ENCODE peak calls at places on chromosomes 11 and 22, in seven cellular contexts. K is fibroblast of mammary gland, J is A549, X is neural crest cell, W is cardiac fibroblast, L is suprapubic skin, P is hepatocyte. Z is an unnamed sample.

GRCh38 chr11:115903179-115903578 is 399.0 kb upstream of the CADM1 start:
- DNase-seq in K (no peak), J (no peak), X (no peak), W (no peak), L (no peak), P (no peak), Z (no peak)

GRCh38 chr11:34640050-34640971 is 19.4 kb downstream of the EHF start:
- DNase-seq in K (no peak), J (peak), X (no peak), W (no peak), L (no peak), P (peak), Z (no peak)

GRCh38 chr11:68525930-68526329 is 65.4 kb downstream of the PPP6R3 start:
- DNase-seq in K (peak), J (no peak), X (no peak), W (peak), L (no peak), P (no peak), Z (no peak)

GRCh38 chr11:130413383-130414106 is 14.9 kb downstream of the ADAMTS8 start:
- DNase-seq in K (peak), J (peak), X (no peak), W (peak), L (no peak), P (no peak), Z (no peak)

GRCh38 chr11:78038697-78039313 is 15.7 kb upstream of the KCTD14 start:
- DNase-seq in K (no peak), J (no peak), X (no peak), W (peak), L (no peak), P (no peak), Z (no peak)

GRCh38 chr11:65539401-65540289 is 14.8 kb downstream of the SCYL1 start:
- DNase-seq in K (no peak), J (no peak), X (peak), W (no peak), L (no peak), P (no peak), Z (no peak)

GRCh38 chr11:42175203-42175602 is 715.8 kb upstream of the LRRC4C start:
- DNase-seq in K (peak), J (no peak), X (no peak), W (peak), L (no peak), P (no peak), Z (no peak)

GRCh38 chr11:119316729-119317591 is at the start of gene MCAM:
- DNase-seq in K (no peak), J (no peak), X (peak), W (no peak), L (peak), P (peak), Z (no peak)

GRCh38 chr11:3380706-3381570 is 2.0 kb upstream of the ZNF195 start:
- DNase-seq in K (peak), J (no peak), X (no peak), W (peak), L (no peak), P (no peak), Z (no peak)

GRCh38 chr11:60879104-60879503 is 11.8 kb downstream of the ZP1 start:
- DNase-seq in K (no peak), J (no peak), X (no peak), W (no peak), L (no peak), P (no peak), Z (no peak)

GRCh38 chr22:31230155-31230870 is 18.2 kb downstream of the LIMK2 start:
- DNase-seq in K (peak), J (no peak), X (no peak), W (peak), L (no peak), P (no peak), Z (no peak)

GRCh38 chr11:73137262-73137941 is 4.7 kb downstream of the FCHSD2 start:
- DNase-seq in K (no peak), J (no peak), X (no peak), W (no peak), L (no peak), P (no peak), Z (no peak)
- TF ChIP-seq CTCF in K (no peak), J (no peak), X (peak), W (no peak), L (no peak), P (no peak), Z (no peak)

GRCh38 chr11:46075168-46075567 is 46.1 kb downstream of the PHF21A start:
- DNase-seq in K (peak), J (no peak), X (no peak), W (peak), L (no peak), P (no peak), Z (no peak)

GRCh38 chr11:46072172-46072964 is 48.9 kb downstream of the PHF21A start:
- DNase-seq in K (peak), J (no peak), X (no peak), W (peak), L (no peak), P (no peak), Z (no peak)

GRCh38 chr11:46073632-46074031 is 47.6 kb downstream of the PHF21A start:
- DNase-seq in K (no peak), J (no peak), X (no peak), W (no peak), L (no peak), P (no peak), Z (no peak)

GRCh38 chr11:46079662-46080061 is 41.6 kb downstream of the PHF21A start:
- DNase-seq in K (no peak), J (no peak), X (no peak), W (no peak), L (no peak), P (no peak), Z (no peak)

GRCh38 chr11:46075928-46076327 is 45.3 kb downstream of the PHF21A start:
- DNase-seq in K (no peak), J (no peak), X (no peak), W (no peak), L (no peak), P (no peak), Z (no peak)
- TF ChIP-seq CTCF in K (peak), J (peak), X (no peak), W (peak), L (no peak), P (no peak), Z (no peak)

GRCh38 chr11:7168741-7168990 is 79.9 kb downstream of the RBMXL2 start:
- DNase-seq in K (no peak), J (no peak), X (no peak), W (no peak), L (no peak), P (no peak), Z (no peak)
- TF ChIP-seq CTCF in K (no peak), J (no peak), X (no peak), W (no peak), L (no peak), P (no peak), Z (no peak)

GRCh38 chr22:27329471-27329870 is 472.1 kb downstream of the MN1 start:
- DNase-seq in K (no peak), J (no peak), X (no peak), W (no peak), L (no peak), P (no peak), Z (no peak)

GRCh38 chr22:27329966-27330645 is 471.4 kb downstream of the MN1 start:
- DNase-seq in K (no peak), J (no peak), X (no peak), W (no peak), L (no peak), P (no peak), Z (no peak)

GRCh38 chr22:27335102-27335660 is 466.4 kb downstream of the MN1 start:
- DNase-seq in K (no peak), J (no peak), X (no peak), W (no peak), L (no peak), P (no peak), Z (no peak)

GRCh38 chr22:27327981-27328721 is 473.4 kb downstream of the MN1 start:
- DNase-seq in K (no peak), J (no peak), X (no peak), W (peak), L (no peak), P (no peak), Z (no peak)

GRCh38 chr22:27331526-27332281 is 469.9 kb downstream of the MN1 start:
- DNase-seq in K (peak), J (peak), X (peak), W (peak), L (no peak), P (peak), Z (no peak)
- TF ChIP-seq CTCF in K (peak), J (peak), X (peak), W (peak), L (peak), P (peak), Z (no peak)

GRCh38 chr22:37098976-37099577 is 10.4 kb downstream of the TMPRSS6 start:
- DNase-seq in K (no peak), J (no peak), X (no peak), W (no peak), L (no peak), P (no peak), Z (no peak)
- TF ChIP-seq CTCF in K (peak), J (no peak), X (no peak), W (no peak), L (no peak), P (no peak), Z (no peak)

DNA sequence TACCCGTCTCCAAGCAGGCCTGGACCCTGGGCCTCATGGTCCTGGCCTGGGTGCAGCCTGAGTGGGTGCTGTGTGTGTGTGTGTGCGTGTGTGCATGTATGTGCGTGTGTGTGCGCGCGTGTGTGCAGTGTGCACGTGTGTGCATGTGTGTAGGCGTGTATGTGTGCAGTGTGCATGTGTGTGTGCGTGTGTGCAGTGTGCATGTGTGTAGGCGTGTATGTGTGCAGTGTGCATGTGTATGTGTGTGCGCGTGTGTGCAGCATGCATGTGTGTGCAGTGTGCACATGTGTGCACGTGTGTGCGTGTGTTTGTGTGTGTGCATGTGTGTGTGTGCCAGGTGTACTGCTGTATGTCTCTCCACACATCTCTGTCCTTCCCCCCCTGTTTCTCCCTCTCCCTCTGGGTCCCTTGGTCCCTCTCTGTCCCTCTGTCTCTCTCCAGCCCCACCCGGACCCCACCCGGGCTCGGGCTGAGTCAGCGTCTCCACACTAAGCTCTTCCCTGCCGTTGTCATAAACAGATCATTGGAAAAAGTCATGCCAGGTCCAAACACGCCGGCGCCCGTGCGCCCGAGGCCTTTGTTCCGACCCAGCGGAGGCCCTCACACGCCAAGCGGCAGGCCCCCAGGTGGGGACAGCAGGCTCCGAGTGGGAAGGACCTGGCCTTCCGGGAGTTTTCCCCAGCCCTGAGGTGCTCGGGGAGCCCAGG is 34.0 kb downstream of the WNT7B start:
- DNase-seq in K (no peak), J (no peak), X (no peak), W (no peak), L (no peak), P (no peak), Z (no peak)
- TF ChIP-seq CTCF in K (no peak), J (no peak), X (no peak), W (no peak), L (no peak), P (no peak), Z (no peak)

DNA sequence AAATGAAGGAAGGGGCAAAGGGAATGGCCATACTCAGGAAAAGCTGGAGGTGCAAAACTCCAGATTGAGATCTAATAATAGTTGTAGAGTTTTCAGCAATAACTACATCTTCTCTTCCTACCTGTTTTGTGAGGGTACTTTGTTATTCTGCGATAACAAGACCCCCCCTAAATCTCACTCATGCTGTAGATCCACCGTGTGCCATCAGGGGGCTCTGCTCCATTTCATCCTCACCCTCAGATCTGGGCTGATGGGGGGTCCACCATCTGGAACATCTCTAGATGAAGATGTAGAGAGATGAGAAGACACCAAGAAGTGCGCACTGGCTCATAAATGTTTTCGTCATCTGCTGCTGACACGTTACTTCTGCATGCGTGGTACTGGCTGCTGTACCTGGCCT is 135.9 kb upstream of the KIRREL3 start:
- DNase-seq in K (no peak), J (no peak), X (no peak), W (no peak), L (no peak), P (no peak), Z (no peak)
- TF ChIP-seq CTCF in K (no peak), J (no peak), X (no peak), W (no peak), L (no peak), P (no peak), Z (no peak)